ENCODE peak calls at places on chromosomes 3 and 15, in ten cellular contexts. One of them, this sample, is unnamed.

GRCh38 chr15:78398076-78398825 is 39.8 kb upstream of the IREB2 start:
- DNase-seq in cardiac muscle cell: no peak
- DNase-seq in tibial artery: peak; percentile 27
- DNase-seq in CD4-positive, alpha-beta T cell: no peak
- DNase-seq in A549: no peak
- DNase-seq in hepatocyte: no peak
- DNase-seq in WERI-Rb-1: no peak
- DNase-seq in H9: no peak
- DNase-seq in astrocyte: no peak
- DNase-seq in Caco-2: no peak
- DNase-seq in this sample: no peak

GRCh38 chr15:75107905-75108838 is 84.8 kb downstream of the PPCDC start:
- DNase-seq in cardiac muscle cell: no peak
- DNase-seq in Caco-2: no peak
- DNase-seq in A549: peak; percentile 75
- DNase-seq in H9: no peak
- DNase-seq in WERI-Rb-1: no peak
- DNase-seq in CD4-positive, alpha-beta T cell: peak; percentile 26
- DNase-seq in astrocyte: peak; percentile 92
- DNase-seq in tibial artery: peak; percentile 67
- DNase-seq in hepatocyte: peak; percentile 26
- DNase-seq in this sample: no peak

GRCh38 chr3:23966308-23966707 is 21.2 kb downstream of the NR1D2 start:
- DNase-seq in hepatocyte: no peak
- DNase-seq in tibial artery: no peak
- DNase-seq in A549: no peak
- DNase-seq in CD4-positive, alpha-beta T cell: no peak
- DNase-seq in Caco-2: no peak
- DNase-seq in H9: no peak
- DNase-seq in WERI-Rb-1: no peak
- DNase-seq in cardiac muscle cell: peak; percentile 62
- DNase-seq in astrocyte: peak; percentile 13
- DNase-seq in this sample: no peak

GRCh38 chr3:86867990-86868389 is 123.0 kb downstream of the VGLL3 start:
- DNase-seq in hepatocyte: no peak
- DNase-seq in astrocyte: peak; percentile 59
- DNase-seq in tibial artery: no peak
- DNase-seq in CD4-positive, alpha-beta T cell: no peak
- DNase-seq in cardiac muscle cell: no peak
- DNase-seq in A549: no peak
- DNase-seq in Caco-2: no peak
- DNase-seq in WERI-Rb-1: no peak
- DNase-seq in H9: no peak
- DNase-seq in this sample: no peak

GRCh38 chr3:21561472-21561871 is 189.5 kb downstream of the ZNF385D start:
- DNase-seq in H9: no peak
- DNase-seq in tibial artery: no peak
- DNase-seq in hepatocyte: no peak
- DNase-seq in astrocyte: no peak
- DNase-seq in Caco-2: no peak
- DNase-seq in cardiac muscle cell: no peak
- DNase-seq in CD4-positive, alpha-beta T cell: no peak
- DNase-seq in A549: no peak
- DNase-seq in WERI-Rb-1: no peak
- DNase-seq in this sample: no peak

GRCh38 chr3:193743702-193744047 is 150.7 kb downstream of the OPA1 start:
- DNase-seq in A549: peak; percentile 19
- DNase-seq in WERI-Rb-1: no peak
- DNase-seq in hepatocyte: no peak
- DNase-seq in H9: no peak
- DNase-seq in cardiac muscle cell: no peak
- DNase-seq in Caco-2: no peak
- DNase-seq in CD4-positive, alpha-beta T cell: no peak
- DNase-seq in astrocyte: peak; percentile 12
- DNase-seq in tibial artery: no peak
- DNase-seq in this sample: no peak

GRCh38 chr15:71115567-71116351 is 488 bp downstream of the THSD4 start:
- DNase-seq in A549: peak; percentile 78
- DNase-seq in cardiac muscle cell: peak; percentile 50
- DNase-seq in H9: peak; percentile 50
- DNase-seq in hepatocyte: peak; percentile 65
- DNase-seq in WERI-Rb-1: peak; percentile 42
- DNase-seq in Caco-2: peak; percentile 52
- DNase-seq in CD4-positive, alpha-beta T cell: no peak
- DNase-seq in tibial artery: peak; percentile 73
- DNase-seq in astrocyte: peak; percentile 48
- DNase-seq in this sample: no peak

GRCh38 chr15:64916365-64916764 is 4.7 kb downstream of the ANKDD1A start:
- DNase-seq in Caco-2: no peak
- DNase-seq in astrocyte: no peak
- DNase-seq in CD4-positive, alpha-beta T cell: no peak
- DNase-seq in A549: no peak
- DNase-seq in tibial artery: no peak
- DNase-seq in hepatocyte: no peak
- DNase-seq in cardiac muscle cell: no peak
- DNase-seq in WERI-Rb-1: no peak
- DNase-seq in H9: no peak
- DNase-seq in this sample: no peak

GRCh38 chr3:187783098-187783497 is 37.8 kb upstream of the BCL6 start:
- DNase-seq in H9: no peak
- DNase-seq in A549: no peak
- DNase-seq in Caco-2: no peak
- DNase-seq in cardiac muscle cell: no peak
- DNase-seq in tibial artery: no peak
- DNase-seq in WERI-Rb-1: no peak
- DNase-seq in hepatocyte: peak; percentile 57
- DNase-seq in CD4-positive, alpha-beta T cell: no peak
- DNase-seq in astrocyte: peak; percentile 99
- DNase-seq in this sample: no peak

GRCh38 chr15:71601038-71601869 is 209.1 kb upstream of the NR2E3 start:
- DNase-seq in cardiac muscle cell: no peak
- DNase-seq in tibial artery: no peak
- DNase-seq in H9: no peak
- DNase-seq in hepatocyte: peak; percentile 19
- DNase-seq in Caco-2: no peak
- DNase-seq in A549: no peak
- DNase-seq in WERI-Rb-1: no peak
- DNase-seq in astrocyte: no peak
- DNase-seq in CD4-positive, alpha-beta T cell: no peak
- DNase-seq in this sample: no peak

GRCh38 chr3:49721861-49722781 is 1.6 kb downstream of the GMPPB start:
- DNase-seq in tibial artery: peak; percentile 64
- DNase-seq in cardiac muscle cell: no peak
- DNase-seq in Caco-2: no peak
- DNase-seq in hepatocyte: no peak
- DNase-seq in CD4-positive, alpha-beta T cell: no peak
- DNase-seq in astrocyte: no peak
- DNase-seq in H9: no peak
- DNase-seq in WERI-Rb-1: no peak
- DNase-seq in A549: no peak
- DNase-seq in this sample: no peak

DNA sequence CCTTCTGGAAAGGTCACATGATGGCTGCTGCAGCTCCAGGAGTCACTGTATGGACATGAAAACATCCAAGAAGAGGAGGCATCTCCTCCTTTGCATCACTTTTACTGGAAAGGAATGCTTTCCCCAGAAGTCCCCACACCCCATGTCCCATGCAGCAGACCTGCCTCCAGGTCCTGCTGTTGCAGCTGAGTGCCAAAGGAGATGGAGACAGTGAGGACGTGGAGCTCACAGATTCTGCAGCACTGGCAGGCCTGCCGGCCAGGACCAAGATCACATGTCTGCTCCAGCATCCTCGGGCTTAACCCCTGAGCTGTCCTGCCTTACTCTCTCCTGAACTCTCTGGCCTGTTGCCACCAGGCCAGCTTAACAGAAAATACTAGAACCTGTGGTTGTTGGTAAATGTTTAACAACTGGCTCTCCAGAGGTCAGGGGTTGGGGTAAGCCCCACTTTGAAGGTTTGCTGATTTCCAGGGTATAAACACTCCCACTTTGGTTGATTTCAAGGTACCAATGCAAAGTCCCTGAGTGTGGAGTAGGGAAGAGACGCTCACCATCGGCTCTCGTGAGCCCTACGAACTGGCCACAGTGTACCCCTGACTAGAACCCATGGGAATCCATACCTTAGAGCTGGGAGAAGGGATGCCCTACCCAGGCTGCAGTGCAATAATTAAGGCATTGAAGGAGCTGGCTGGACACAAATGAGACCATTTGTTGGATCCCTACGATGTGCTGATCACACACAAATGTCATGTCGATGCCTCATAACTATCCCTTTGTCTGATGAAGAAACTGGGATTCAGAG is 147.8 kb downstream of the OR4M2 start:
- DNase-seq in H9: no peak
- DNase-seq in A549: no peak
- DNase-seq in hepatocyte: no peak
- DNase-seq in astrocyte: no peak
- DNase-seq in Caco-2: no peak
- DNase-seq in WERI-Rb-1: no peak
- DNase-seq in tibial artery: no peak
- DNase-seq in CD4-positive, alpha-beta T cell: no peak
- DNase-seq in cardiac muscle cell: no peak
- DNase-seq in this sample: no peak
- H3K9me3 ChIP-seq in H9: peaks cover 97% of the 10 kb centered on the region
- H3K9me3 ChIP-seq in A549: peaks cover 3% of the 10 kb centered on the region
- H3K9me3 ChIP-seq in hepatocyte: peaks cover 26% of the 10 kb centered on the region
- H3K9me3 ChIP-seq in astrocyte: peaks cover 33% of the 10 kb centered on the region
- H3K9me3 ChIP-seq in Caco-2: no peaks in the 10 kb centered on the region
- H3K9me3 ChIP-seq in WERI-Rb-1: no peaks in the 10 kb centered on the region
- H3K9me3 ChIP-seq in tibial artery: no peaks in the 10 kb centered on the region
- H3K9me3 ChIP-seq in CD4-positive, alpha-beta T cell: no peaks in the 10 kb centered on the region
- H3K9me3 ChIP-seq in cardiac muscle cell: peaks cover 9% of the 10 kb centered on the region
- H3K9me3 ChIP-seq in this sample: no peaks in the 10 kb centered on the region

GRCh38 chr3:43048470-43048869 is 57.4 kb downstream of the POMGNT2 start:
- DNase-seq in A549: no peak
- DNase-seq in H9: no peak
- DNase-seq in cardiac muscle cell: no peak
- DNase-seq in WERI-Rb-1: no peak
- DNase-seq in Caco-2: no peak
- DNase-seq in hepatocyte: no peak
- DNase-seq in CD4-positive, alpha-beta T cell: no peak
- DNase-seq in tibial artery: no peak
- DNase-seq in astrocyte: no peak
- DNase-seq in this sample: no peak
- H3K9me3 ChIP-seq in A549: no peaks in the 10 kb centered on the region
- H3K9me3 ChIP-seq in H9: peaks cover 24% of the 10 kb centered on the region
- H3K9me3 ChIP-seq in cardiac muscle cell: no peaks in the 10 kb centered on the region
- H3K9me3 ChIP-seq in WERI-Rb-1: peaks cover 14% of the 10 kb centered on the region
- H3K9me3 ChIP-seq in Caco-2: peaks cover 2% of the 10 kb centered on the region
- H3K9me3 ChIP-seq in hepatocyte: no peaks in the 10 kb centered on the region
- H3K9me3 ChIP-seq in CD4-positive, alpha-beta T cell: peaks cover 41% of the 10 kb centered on the region
- H3K9me3 ChIP-seq in tibial artery: no peaks in the 10 kb centered on the region
- H3K9me3 ChIP-seq in astrocyte: peaks cover 8% of the 10 kb centered on the region
- H3K9me3 ChIP-seq in this sample: peaks cover 3% of the 10 kb centered on the region

GRCh38 chr3:195032955-195033354 is 238.0 kb downstream of the XXYLT1 start:
- DNase-seq in hepatocyte: no peak
- DNase-seq in cardiac muscle cell: no peak
- DNase-seq in H9: no peak
- DNase-seq in CD4-positive, alpha-beta T cell: no peak
- DNase-seq in A549: no peak
- DNase-seq in WERI-Rb-1: no peak
- DNase-seq in Caco-2: no peak
- DNase-seq in astrocyte: no peak
- DNase-seq in tibial artery: no peak
- DNase-seq in this sample: no peak

GRCh38 chr3:195030791-195031321 is 240.1 kb downstream of the XXYLT1 start:
- DNase-seq in cardiac muscle cell: no peak
- DNase-seq in astrocyte: no peak
- DNase-seq in hepatocyte: peak; percentile 53
- DNase-seq in CD4-positive, alpha-beta T cell: no peak
- DNase-seq in WERI-Rb-1: no peak
- DNase-seq in Caco-2: peak; percentile 53
- DNase-seq in A549: peak; percentile 14
- DNase-seq in H9: no peak
- DNase-seq in tibial artery: no peak
- DNase-seq in this sample: no peak

GRCh38 chr3:195033531-195034091 is 237.3 kb downstream of the XXYLT1 start:
- DNase-seq in WERI-Rb-1: no peak
- DNase-seq in hepatocyte: peak; percentile 54
- DNase-seq in CD4-positive, alpha-beta T cell: no peak
- DNase-seq in tibial artery: peak; percentile 37
- DNase-seq in cardiac muscle cell: no peak
- DNase-seq in astrocyte: no peak
- DNase-seq in H9: no peak
- DNase-seq in A549: no peak
- DNase-seq in Caco-2: peak; percentile 41
- DNase-seq in this sample: no peak

GRCh38 chr3:195031574-195032003 is 239.4 kb downstream of the XXYLT1 start:
- DNase-seq in CD4-positive, alpha-beta T cell: no peak
- DNase-seq in WERI-Rb-1: no peak
- DNase-seq in hepatocyte: no peak
- DNase-seq in Caco-2: no peak
- DNase-seq in H9: no peak
- DNase-seq in cardiac muscle cell: no peak
- DNase-seq in tibial artery: no peak
- DNase-seq in A549: no peak
- DNase-seq in astrocyte: no peak
- DNase-seq in this sample: no peak

DNA sequence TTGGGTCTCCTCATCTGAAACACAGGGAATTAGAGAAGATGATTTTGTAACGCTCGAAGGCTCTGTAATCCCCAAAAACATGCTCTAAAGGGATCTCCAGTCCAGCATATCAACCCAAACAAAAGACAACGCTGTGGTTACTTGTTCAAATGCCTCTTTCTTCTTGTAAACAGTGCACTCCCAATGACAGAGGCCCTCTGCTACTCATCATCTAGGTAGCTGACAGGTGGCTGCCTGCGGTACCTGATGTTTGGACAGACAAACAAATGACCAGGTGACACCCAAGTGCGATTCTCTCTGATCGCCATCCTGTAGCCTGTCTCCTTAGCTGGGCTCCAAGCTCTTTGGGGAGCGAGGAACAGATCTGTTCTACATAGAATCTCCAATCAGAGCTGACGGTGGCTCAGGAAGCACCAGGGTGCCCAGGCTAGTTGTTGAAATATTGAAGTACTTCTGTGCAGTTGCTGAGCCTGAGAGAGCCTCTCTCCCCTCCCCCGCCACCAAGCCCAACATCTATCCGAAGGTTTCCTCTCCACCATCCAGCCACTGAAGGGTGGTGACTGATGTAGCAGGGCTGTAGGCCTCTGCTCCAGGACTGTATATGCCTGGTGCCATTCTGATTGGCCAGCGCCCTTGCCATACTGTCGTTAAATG is 238.7 kb downstream of the XXYLT1 start:
- DNase-seq in cardiac muscle cell: peak; percentile 68
- DNase-seq in Caco-2: no peak
- DNase-seq in A549: no peak
- DNase-seq in CD4-positive, alpha-beta T cell: no peak
- DNase-seq in WERI-Rb-1: no peak
- DNase-seq in H9: no peak
- DNase-seq in astrocyte: no peak
- DNase-seq in hepatocyte: no peak
- DNase-seq in tibial artery: no peak
- DNase-seq in this sample: no peak
- H3K9me3 ChIP-seq in cardiac muscle cell: no peaks in the 10 kb centered on the region
- H3K9me3 ChIP-seq in Caco-2: no peaks in the 10 kb centered on the region
- H3K9me3 ChIP-seq in A549: no peaks in the 10 kb centered on the region
- H3K9me3 ChIP-seq in CD4-positive, alpha-beta T cell: no peaks in the 10 kb centered on the region
- H3K9me3 ChIP-seq in WERI-Rb-1: no peaks in the 10 kb centered on the region
- H3K9me3 ChIP-seq in H9: no peaks in the 10 kb centered on the region
- H3K9me3 ChIP-seq in astrocyte: no peaks in the 10 kb centered on the region
- H3K9me3 ChIP-seq in hepatocyte: no peaks in the 10 kb centered on the region
- H3K9me3 ChIP-seq in tibial artery: no peaks in the 10 kb centered on the region
- H3K9me3 ChIP-seq in this sample: no peaks in the 10 kb centered on the region

GRCh38 chr3:61200255-61200654 is 51.0 kb downstream of the FHIT start:
- DNase-seq in WERI-Rb-1: no peak
- DNase-seq in Caco-2: no peak
- DNase-seq in A549: no peak
- DNase-seq in tibial artery: no peak
- DNase-seq in hepatocyte: no peak
- DNase-seq in astrocyte: no peak
- DNase-seq in CD4-positive, alpha-beta T cell: no peak
- DNase-seq in cardiac muscle cell: no peak
- DNase-seq in H9: no peak
- DNase-seq in this sample: no peak
- H3K9me3 ChIP-seq in WERI-Rb-1: no peaks in the 10 kb centered on the region
- H3K9me3 ChIP-seq in Caco-2: no peaks in the 10 kb centered on the region
- H3K9me3 ChIP-seq in A549: no peaks in the 10 kb centered on the region
- H3K9me3 ChIP-seq in tibial artery: no peaks in the 10 kb centered on the region
- H3K9me3 ChIP-seq in hepatocyte: no peaks in the 10 kb centered on the region
- H3K9me3 ChIP-seq in astrocyte: no peaks in the 10 kb centered on the region
- H3K9me3 ChIP-seq in CD4-positive, alpha-beta T cell: no peaks in the 10 kb centered on the region
- H3K9me3 ChIP-seq in cardiac muscle cell: no peaks in the 10 kb centered on the region
- H3K9me3 ChIP-seq in H9: no peaks in the 10 kb centered on the region
- H3K9me3 ChIP-seq in this sample: no peaks in the 10 kb centered on the region